ENCODE peak calls at places on chromosomes 1 and 21, in ten cellular contexts. Z is activated CD4-positive, alpha-beta T cell treated with anti-CD3 and anti-CD28 coated beads, Interleukin-2, amount 50 U/mL, for 1 hour; N is fibroblast of mammary gland; Q is T-helper 9 cell; W is epithelial cell of proximal tubule; I is NCI-H510A treated with DMSO at 0.1 percent for 48 hours; O is AML-193; U is H4; E is T-cell; A is mesothelial cell of epicardium. S is an unnamed sample.
A peak's percentile ranks its signal among the peaks of the same experiment; 100 is the strongest.

GRCh38 chr1:40392206-40392605 is 18.7 kb downstream of the SMAP2 start:
- DNase-seq in Z (no peak), N (peak; percentile 89), Q (no peak), W (no peak), I (no peak), O (no peak), U (no peak), E (no peak), A (no peak), S (peak; percentile 69)

GRCh38 chr1:119003413-119004128 is 15.4 kb upstream of the TBX15 start:
- DNase-seq in Z (no peak), N (no peak), Q (no peak), W (no peak), I (no peak), O (no peak), U (no peak), E (no peak), A (no peak), S (no peak)

GRCh38 chr1:62295921-62296451 is 23.2 kb downstream of the KANK4 start:
- DNase-seq in Z (no peak), N (peak; percentile 85), Q (no peak), W (no peak), I (no peak), O (peak; percentile 21), U (peak; percentile 69), E (no peak), A (no peak), S (peak; percentile 77)

GRCh38 chr1:24236170-24237045 is 49.3 kb upstream of the IFNLR1 start:
- DNase-seq in Z (no peak), N (peak; percentile 85), Q (no peak), W (peak; percentile 88), I (no peak), O (no peak), U (peak; percentile 57), E (no peak), A (peak; percentile 38), S (peak; percentile 75)

GRCh38 chr1:230415405-230416119 is 10.6 kb downstream of the PGBD5 start:
- DNase-seq in Z (no peak), N (no peak), Q (no peak), W (no peak), I (no peak), O (peak; percentile 21), U (no peak), E (no peak), A (no peak), S (no peak)

GRCh38 chr1:79859212-79859948 is 852.9 kb upstream of the ADGRL4 start:
- DNase-seq in Z (no peak), N (peak; percentile 87), Q (no peak), W (peak; percentile 29), I (no peak), O (no peak), U (no peak), E (no peak), A (no peak), S (peak; percentile 76)

GRCh38 chr1:16618719-16619118 is 5.4 kb upstream of the NBPF1 start:
- DNase-seq in Z (no peak), N (no peak), Q (no peak), W (no peak), I (no peak), O (no peak), U (no peak), E (no peak), A (peak; percentile 52), S (no peak)

GRCh38 chr1:107691542-107691941 is 273.4 kb downstream of the VAV3 start:
- DNase-seq in Z (no peak), N (no peak), Q (no peak), W (no peak), I (no peak), O (peak; percentile 13), U (no peak), E (no peak), A (no peak), S (peak; percentile 14)

GRCh38 chr1:21149430-21149861 is 27.3 kb downstream of the EIF4G3 start:
- DNase-seq in Z (no peak), N (peak; percentile 31), Q (no peak), W (no peak), I (no peak), O (no peak), U (peak; percentile 15), E (no peak), A (no peak), S (peak; percentile 62)

GRCh38 chr1:53691326-53691725 is 47.6 kb downstream of the GLIS1 start:
- DNase-seq in Z (no peak), N (no peak), Q (no peak), W (no peak), I (no peak), O (no peak), U (no peak), E (no peak), A (no peak), S (no peak)

GRCh38 chr1:43493661-43494450 is 36.8 kb upstream of the PTPRF start:
- DNase-seq in Z (no peak), N (peak; percentile 12), Q (no peak), W (no peak), I (no peak), O (no peak), U (no peak), E (no peak), A (no peak), S (no peak)

GRCh38 chr1:10633416-10633815 is 158.7 kb downstream of the PEX14 start:
- DNase-seq in Z (no peak), N (no peak), Q (no peak), W (no peak), I (no peak), O (no peak), U (no peak), E (no peak), A (no peak), S (no peak)

GRCh38 chr1:227059076-227059475 is 119.0 kb downstream of the COQ8A start:
- DNase-seq in Z (no peak), N (no peak), Q (no peak), W (no peak), I (peak; percentile 15), O (no peak), U (peak; percentile 6), E (no peak), A (no peak), S (no peak)

GRCh38 chr21:30268608-30269197 is 14.0 kb downstream of the KRTAP24-1 start:
- DNase-seq in Z (no peak), N (peak; percentile 11), Q (no peak), W (no peak), I (no peak), O (peak; percentile 5), U (peak; percentile 46), E (no peak), A (no peak), S (no peak)

GRCh38 chr1:54810144-54810942 is 9.2 kb upstream of the TTC22 start:
- DNase-seq in Z (peak; percentile 68), N (peak; percentile 45), Q (peak; percentile 54), W (no peak), I (peak; percentile 78), O (peak; percentile 27), U (peak; percentile 63), E (peak; percentile 24), A (peak; percentile 84), S (no peak)

GRCh38 chr1:19403256-19403655 is 82.1 kb downstream of the CAPZB start:
- DNase-seq in Z (no peak), N (no peak), Q (no peak), W (no peak), I (no peak), O (no peak), U (no peak), E (no peak), A (no peak), S (no peak)

GRCh38 chr1:101071470-101071886 is 45.9 kb upstream of the DPH5 start:
- DNase-seq in Z (no peak), N (no peak), Q (no peak), W (peak; percentile 16), I (peak; percentile 30), O (no peak), U (peak; percentile 41), E (no peak), A (no peak), S (no peak)

GRCh38 chr1:178927003-178927402 is 56.1 kb upstream of the ANGPTL1 start:
- DNase-seq in Z (no peak), N (no peak), Q (no peak), W (no peak), I (no peak), O (no peak), U (no peak), E (no peak), A (no peak), S (no peak)

S was measured in astrocyte.